ENCODE peak calls at places on chromosomes 13 and 19, in five cellular contexts. Q is cardiac muscle cell, F is left ventricle myocardium inferior, N is fibroblast of mammary gland, P is glutamatergic neuron. J is an unnamed sample.

GRCh38 chr13:35838356-35838755 is 292.8 kb downstream of the DCLK1 start:
- DNase-seq in Q (no peak), F (no peak), N (peak; percentile 61), P (no peak), J (no peak)

GRCh38 chr19:35519291-35519690 is 5.8 kb upstream of the DMKN start:
- DNase-seq in Q (no peak), F (no peak), N (peak; percentile 55), P (no peak), J (no peak)

GRCh38 chr13:51927129-51927528 is 65.4 kb downstream of the CCDC70 start:
- DNase-seq in Q (no peak), F (no peak), N (no peak), P (no peak), J (no peak)

GRCh38 chr19:4851551-4852290 is 15.7 kb downstream of the PLIN3 start:
- DNase-seq in Q (peak; percentile 68), F (peak; percentile 74), N (peak; percentile 57), P (peak; percentile 89), J (peak; percentile 77)

GRCh38 chr19:54002495-54003315 is 11.3 kb downstream of the CACNG6 start:
- DNase-seq in Q (no peak), F (no peak), N (no peak), P (no peak), J (no peak)

GRCh38 chr19:44626067-44626624 is 12.8 kb downstream of the IGSF23 start:
- DNase-seq in Q (no peak), F (no peak), N (peak; percentile 94), P (no peak), J (no peak)

GRCh38 chr13:26718146-26718545 is 42.4 kb downstream of the GPR12 start:
- DNase-seq in Q (no peak), F (no peak), N (no peak), P (no peak), J (no peak)

GRCh38 chr19:18785179-18786124 is 5.7 kb downstream of the COMP start:
- DNase-seq in Q (peak; percentile 86), F (peak; percentile 73), N (peak; percentile 57), P (peak; percentile 81), J (peak; percentile 40)

GRCh38 chr19:50716178-50717025 is 3.2 kb downstream of the SHANK1 start:
- DNase-seq in Q (no peak), F (no peak), N (no peak), P (no peak), J (no peak)

GRCh38 chr19:42129399-42130253 is 2.6 kb downstream of the POU2F2 start:
- DNase-seq in Q (no peak), F (peak; percentile 29), N (peak; percentile 66), P (peak; percentile 67), J (peak; percentile 85)

GRCh38 chr19:49771674-49772139 is 4.9 kb downstream of the AP2A1 start:
- DNase-seq in Q (no peak), F (no peak), N (no peak), P (no peak), J (no peak)

GRCh38 chr13:49528161-49528560 is 32.4 kb downstream of the PHF11 start:
- DNase-seq in Q (no peak), F (no peak), N (no peak), P (no peak), J (no peak)

GRCh38 chr19:49442793-49443365 is 1.6 kb upstream of the SLC17A7 start:
- DNase-seq in Q (peak; percentile 97), F (peak; percentile 96), N (peak; percentile 86), P (peak; percentile 100), J (peak; percentile 66)

GRCh38 chr19:33465834-33466233 is 55.8 kb downstream of the PEPD start:
- DNase-seq in Q (peak; percentile 8), F (no peak), N (no peak), P (no peak), J (no peak)

GRCh38 chr19:10113592-10113963 is 2.1 kb downstream of the P2RY11 start:
- DNase-seq in Q (no peak), F (no peak), N (no peak), P (no peak), J (no peak)

GRCh38 chr13:33312150-33312908 is 26.8 kb upstream of the STARD13 start:
- DNase-seq in Q (no peak), F (no peak), N (peak; percentile 43), P (no peak), J (no peak)

GRCh38 chr19:53467503-53468262 is at the start of gene ZNF813:
- DNase-seq in Q (peak; percentile 96), F (peak; percentile 97), N (peak; percentile 75), P (peak; percentile 99), J (peak; percentile 97)

GRCh38 chr19:49881672-49882394 is 4.3 kb downstream of the TBC1D17 start:
- DNase-seq in Q (no peak), F (no peak), N (peak; percentile 40), P (peak; percentile 29), J (no peak)

DNA sequence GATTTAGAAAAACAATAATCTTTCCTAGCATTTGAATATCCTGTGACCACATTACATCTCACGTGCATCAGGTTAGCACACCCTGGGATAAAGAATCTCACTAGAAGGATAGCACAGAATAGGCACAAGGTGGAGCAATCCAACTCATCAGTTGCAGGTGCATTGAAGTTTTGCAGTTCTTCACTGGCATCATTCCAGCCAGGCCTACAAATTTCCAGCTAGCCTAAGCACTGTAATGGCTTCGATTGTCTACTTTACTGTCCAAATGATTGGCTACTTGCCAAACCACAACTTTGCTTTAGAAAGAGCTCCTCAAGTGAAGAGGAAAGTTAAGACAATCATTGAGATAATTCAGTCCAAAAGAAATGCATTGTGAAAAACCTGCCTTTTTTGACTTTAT is 89.5 kb downstream of the SPRY2 start:
- DNase-seq in Q (peak; percentile 21), F (no peak), N (peak; percentile 76), P (no peak), J (no peak)
- TF ChIP-seq CTCF in Q (no peak), F (no peak), N (no peak), P (no peak), J (no peak)

DNA sequence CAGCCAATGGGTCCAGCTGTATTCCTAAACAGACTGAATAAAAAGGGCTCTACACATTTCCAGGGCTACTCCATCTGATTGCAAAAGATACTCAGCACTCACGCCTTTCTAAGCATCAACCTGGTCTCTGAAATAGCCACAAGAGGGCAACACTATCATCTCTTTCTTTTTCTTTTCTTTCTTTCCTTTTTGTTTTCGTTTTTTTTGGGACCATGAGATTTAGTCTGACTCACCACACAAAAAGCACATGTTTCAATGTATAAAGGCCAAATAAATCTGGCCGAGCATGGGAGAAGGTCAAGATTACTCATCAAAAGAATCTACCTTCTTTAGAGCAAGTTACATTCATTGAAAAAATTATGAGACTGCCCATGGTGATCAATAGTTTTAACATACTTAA is 805.6 kb upstream of the ARGLU1 start:
- DNase-seq in Q (peak; percentile 16), F (no peak), N (peak; percentile 79), P (no peak), J (no peak)
- TF ChIP-seq CTCF in Q (peak; percentile 60), F (peak; percentile 47), N (peak; percentile 61), P (peak; percentile 51), J (no peak)

GRCh38 chr13:32247887-32248286 is 67.3 kb downstream of the ZAR1L start:
- DNase-seq in Q (no peak), F (no peak), N (no peak), P (no peak), J (no peak)

GRCh38 chr13:32248789-32249188 is 66.4 kb downstream of the ZAR1L start:
- DNase-seq in Q (no peak), F (no peak), N (no peak), P (no peak), J (no peak)

GRCh38 chr13:32245555-32245954 is 69.6 kb downstream of the ZAR1L start:
- DNase-seq in Q (no peak), F (no peak), N (no peak), P (no peak), J (no peak)

GRCh38 chr13:32243695-32244094 is 71.5 kb downstream of the ZAR1L start:
- DNase-seq in Q (no peak), F (no peak), N (no peak), P (no peak), J (no peak)

GRCh38 chr13:32246468-32246867 is 68.7 kb downstream of the ZAR1L start:
- DNase-seq in Q (peak; percentile 72), F (peak; percentile 40), N (peak; percentile 83), P (peak; percentile 73), J (no peak)
- TF ChIP-seq CTCF in Q (peak; percentile 90), F (peak; percentile 83), N (peak; percentile 88), P (peak; percentile 79), J (no peak)

DNA sequence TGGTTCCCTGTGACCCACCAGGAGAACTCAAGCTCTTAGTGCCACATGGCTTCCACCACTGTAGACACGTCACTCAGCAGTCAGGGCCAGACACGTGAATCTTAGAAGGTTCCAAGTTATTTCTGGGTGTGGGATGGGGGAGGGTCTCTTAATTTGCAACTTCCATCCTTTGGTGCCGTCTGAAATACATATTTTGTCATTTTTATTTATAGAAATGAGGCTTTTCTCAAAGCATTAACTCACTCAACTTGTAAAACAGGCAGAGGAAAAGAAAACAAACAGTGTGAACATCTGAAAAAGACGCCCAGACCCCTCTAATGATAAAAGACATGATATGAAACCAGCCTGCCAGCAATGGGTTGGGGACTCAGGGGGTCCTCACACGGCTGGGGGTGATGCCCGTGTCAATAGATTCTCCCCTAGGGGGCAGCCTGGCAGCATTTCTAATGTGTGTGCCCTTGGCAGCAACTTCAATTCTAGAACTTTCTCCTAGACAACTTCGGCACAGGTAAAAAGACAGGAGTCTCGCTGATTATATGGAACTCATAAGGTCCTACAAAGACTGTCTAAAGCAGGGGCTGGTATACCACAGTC is 15.4 kb downstream of the PIP5K1C start:
- DNase-seq in Q (no peak), F (no peak), N (no peak), P (no peak), J (no peak)
- TF ChIP-seq CTCF in Q (no peak), F (no peak), N (no peak), P (no peak), J (no peak)

GRCh38 chr19:11887618-11888531 is at the start of gene ZNF69:
- DNase-seq in Q (peak; percentile 94), F (peak; percentile 93), N (peak; percentile 37), P (peak; percentile 96), J (peak; percentile 61)
- TF ChIP-seq CTCF in Q (peak; percentile 15), F (peak; percentile 49), N (no peak), P (peak; percentile 24), J (no peak)

GRCh38 chr13:112510987-112511715 is 76.8 kb downstream of the TUBGCP3 start:
- DNase-seq in Q (no peak), F (no peak), N (no peak), P (no peak), J (no peak)
- TF ChIP-seq CTCF in Q (no peak), F (no peak), N (no peak), P (no peak), J (no peak)

DNA sequence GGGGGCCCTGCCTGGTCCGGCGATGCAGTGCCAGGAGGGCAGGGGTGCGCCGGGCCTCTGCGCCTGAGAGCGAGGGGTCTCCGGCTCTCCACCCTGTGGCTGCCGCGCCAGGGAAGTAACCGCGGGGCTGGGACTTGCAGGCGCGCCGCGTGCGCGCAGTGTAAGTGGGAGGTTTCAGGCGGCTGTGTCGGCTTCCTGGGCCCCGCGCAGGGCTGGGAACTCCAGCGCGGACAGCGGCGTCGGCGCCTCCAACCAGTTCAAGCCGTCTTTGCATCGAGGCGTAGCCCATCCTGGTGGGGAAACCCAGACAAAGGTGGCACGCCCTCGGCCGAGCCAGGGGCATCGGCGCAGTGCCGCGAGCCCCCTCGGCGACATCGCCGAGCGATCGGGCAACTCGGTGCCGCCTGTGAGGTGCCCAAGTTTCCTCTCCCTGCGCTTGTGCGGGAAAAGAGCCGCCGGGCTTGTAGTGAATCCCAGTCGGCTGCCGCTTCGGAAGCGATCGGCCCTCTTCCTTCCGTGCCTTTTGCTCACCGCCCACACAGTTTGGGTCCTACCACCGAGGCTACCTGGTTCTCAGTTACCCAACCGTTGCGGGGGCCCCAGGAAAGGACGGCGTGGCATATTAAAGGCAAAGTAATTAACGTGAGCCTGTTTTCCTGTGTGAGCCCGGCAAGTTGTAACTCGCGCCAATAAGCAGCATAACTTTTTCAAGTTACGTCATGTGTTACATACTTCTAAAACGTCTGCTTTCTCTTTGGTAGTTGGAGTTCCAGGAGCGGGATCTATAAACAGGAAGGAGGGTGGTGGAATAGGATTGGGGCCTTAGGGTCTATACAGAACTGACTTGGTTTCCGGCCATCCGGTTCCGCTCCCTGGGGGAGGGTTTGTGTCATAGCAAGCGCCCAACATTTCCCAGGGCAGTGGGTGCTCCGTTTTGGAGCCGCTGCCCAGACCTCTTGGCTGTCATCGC is 1.2 kb downstream of the LRCH1 start:
- DNase-seq in Q (peak; percentile 84), F (peak; percentile 69), N (peak; percentile 84), P (peak; percentile 62), J (peak; percentile 72)
- TF ChIP-seq CTCF in Q (peak; percentile 18), F (peak; percentile 44), N (peak; percentile 7), P (no peak), J (no peak)

J was measured in activated B cell treated with CpG ODN at 0.5 μM for 24 hours.